ENCODE peak calls at places on chromosome 5, in six cellular contexts. A is pancreas, M is psoas muscle, I is left ventricle myocardium inferior, P is HepG2, W is fibroblast of lung. U is an unnamed sample. For H3K36me3, the result is how much of the 10 kb centered on the place peaks cover.

GRCh38 chr5:139774980-139775654 is 20.5 kb upstream of the PSD2 start:
- DNase-seq in W (peak), P (peak), I (peak), M (peak), A (peak), U (peak)

GRCh38 chr5:62354028-62354874 is 48.2 kb downstream of the KIF2A start:
- DNase-seq in M (no peak), A (no peak), P (peak), W (peak), I (no peak), U (no peak)

GRCh38 chr5:76081811-76082783 is 1.1 kb upstream of the SV2C start:
- DNase-seq in W (no peak), A (no peak), M (no peak), I (no peak), P (no peak), U (no peak)

GRCh38 chr5:97151370-97151769 is 9.0 kb upstream of the LIX1 start:
- DNase-seq in A (no peak), M (no peak), I (no peak), W (no peak), P (no peak), U (no peak)

GRCh38 chr5:96087939-96088338 is 126.3 kb upstream of the ELL2 start:
- DNase-seq in W (no peak), M (no peak), I (no peak), A (no peak), P (no peak), U (no peak)

GRCh38 chr5:52441768-52442167 is 345.9 kb upstream of the ITGA1 start:
- DNase-seq in W (no peak), M (no peak), P (no peak), I (no peak), A (no peak), U (no peak)

GRCh38 chr5:167898361-167899042 is 392.9 kb upstream of the WWC1 start:
- DNase-seq in M (no peak), P (no peak), I (no peak), A (no peak), W (no peak), U (no peak)

GRCh38 chr5:14178091-14178490 is 34.9 kb downstream of the TRIO start:
- DNase-seq in W (peak), M (no peak), P (no peak), A (no peak), I (no peak), U (no peak)

GRCh38 chr5:151267481-151268275 is 14.7 kb downstream of the GM2A start:
- DNase-seq in P (no peak), M (no peak), W (no peak), A (no peak), I (no peak), U (no peak)

GRCh38 chr5:87302061-87302460 is 34.4 kb downstream of the RASA1 start:
- DNase-seq in A (no peak), W (peak), I (no peak), P (no peak), M (no peak), U (no peak)

GRCh38 chr5:1320436-1321344 is 24.2 kb downstream of the CLPTM1L start:
- DNase-seq in W (no peak), P (no peak), M (no peak), I (no peak), A (no peak), U (no peak)

GRCh38 chr5:67015577-67016290 is 180.9 kb downstream of the CD180 start:
- DNase-seq in A (no peak), W (peak), P (no peak), I (no peak), M (no peak), U (no peak)

GRCh38 chr5:159759791-159760300 is 156.4 kb upstream of the ADRA1B start:
- DNase-seq in M (no peak), A (no peak), I (no peak), P (no peak), W (no peak), U (no peak)

GRCh38 chr5:73448451-73449136 is at the start of gene FOXD1:
- DNase-seq in P (peak), A (peak), M (peak), I (peak), W (peak), U (peak)

GRCh38 chr5:73446631-73447233 is 1.8 kb downstream of the FOXD1 start:
- DNase-seq in M (no peak), P (no peak), I (no peak), A (no peak), W (no peak), U (no peak)

GRCh38 chr5:73447234-73448071 is 1.1 kb downstream of the FOXD1 start:
- DNase-seq in A (peak), I (no peak), M (peak), W (peak), P (no peak), U (no peak)

GRCh38 chr5:73450041-73450598 is 1.5 kb upstream of the FOXD1 start:
- DNase-seq in A (no peak), M (no peak), I (no peak), W (no peak), P (no peak), U (no peak)

GRCh38 chr5:73448072-73448432 is 525 bp downstream of the FOXD1 start:
- DNase-seq in I (no peak), M (no peak), W (no peak), P (no peak), A (no peak), U (no peak)
- H3K4me3 ChIP-seq in I (peak), M (peak), W (peak), P (no peak), A (no peak), U (peak)

GRCh38 chr5:171390883-171391677 is 3.4 kb downstream of the NPM1 start:
- DNase-seq in I (no peak), M (no peak), W (no peak), P (no peak), A (no peak), U (no peak)
- H3K36me3 ChIP-seq in I (under half), M (under half), W (under half), P (half or more), A (under half), U (under half)

GRCh38 chr5:154850255-154851062 is at the start of gene FAXDC2:
- DNase-seq in A (peak), M (peak), W (peak), P (peak), I (peak), U (peak)

GRCh38 chr5:154844800-154845199 is 5.6 kb downstream of the FAXDC2 start:
- DNase-seq in P (peak), A (no peak), M (no peak), W (no peak), I (no peak), U (no peak)

GRCh38 chr5:154851351-154851750 is 948 bp upstream of the FAXDC2 start:
- DNase-seq in I (no peak), W (no peak), A (no peak), M (no peak), P (no peak), U (no peak)

GRCh38 chr5:154849261-154849660 is 1.1 kb downstream of the FAXDC2 start:
- DNase-seq in A (no peak), W (no peak), I (no peak), P (no peak), M (no peak), U (no peak)

DNA sequence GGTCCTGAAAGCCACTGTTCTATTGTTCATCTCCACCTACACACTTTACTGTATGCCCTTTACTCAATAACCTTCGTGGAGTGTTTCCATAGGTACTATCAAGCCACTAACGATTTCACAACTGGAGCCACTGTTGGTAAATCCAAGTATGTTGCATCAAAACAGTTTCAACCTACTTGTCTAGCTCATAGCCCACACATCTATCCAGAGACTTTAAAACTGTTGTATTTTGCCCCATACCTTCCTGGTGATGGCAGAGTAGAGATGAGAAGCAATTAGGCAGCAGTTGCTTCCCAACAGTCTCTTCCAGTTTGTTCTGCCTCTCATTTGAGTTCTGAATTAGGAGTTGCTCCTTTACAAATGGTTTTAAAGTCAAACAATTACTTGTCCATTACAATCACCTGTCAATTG is 607 bp downstream of the FAXDC2 start:
- DNase-seq in P (peak), I (no peak), M (no peak), A (no peak), W (peak), U (no peak)
- TF ChIP-seq CTCF in P (peak), I (no peak), M (no peak), A (no peak), W (peak), U (no peak)

GRCh38 chr5:57370376-57370775 is 112.2 kb downstream of the ACTBL2 start:
- DNase-seq in I (no peak), A (no peak), P (no peak), W (no peak), M (no peak), U (no peak)
- H3K4me3 ChIP-seq in I (no peak), A (no peak), P (no peak), W (no peak), M (no peak), U (no peak)

GRCh38 chr5:126484248-126484647 is 61.0 kb downstream of the GRAMD2B start:
- DNase-seq in I (no peak), W (no peak), M (no peak), P (no peak), A (no peak), U (no peak)
- H3K36me3 ChIP-seq in I (half or more), W (under half), M (under half), P (under half), A (under half), U (under half)

DNA sequence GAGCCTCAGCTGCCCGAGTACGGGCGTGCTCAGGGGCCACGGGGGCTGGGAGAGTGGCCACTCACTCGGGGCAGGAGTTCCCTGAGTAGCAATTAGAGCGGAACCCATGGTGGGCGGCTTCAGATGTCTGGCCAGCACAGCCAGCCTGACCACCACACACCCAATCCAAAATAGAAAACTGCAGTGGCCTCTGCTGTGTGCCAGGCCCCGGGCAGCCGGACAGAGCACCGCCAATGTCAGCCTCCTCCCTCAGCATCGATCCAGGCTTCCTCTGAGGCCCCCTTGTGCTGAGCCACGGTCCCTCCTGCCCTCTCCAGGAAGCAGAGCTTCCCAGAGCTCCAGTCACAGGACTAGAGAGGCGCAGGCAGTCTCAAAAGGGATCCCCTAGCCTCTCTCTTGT is 2.7 kb downstream of the ADAMTS2 start:
- DNase-seq in I (no peak), P (no peak), A (no peak), W (peak), M (no peak), U (no peak)
- TF ChIP-seq CTCF in I (no peak), P (peak), A (no peak), W (peak), M (no peak), U (peak)

DNA sequence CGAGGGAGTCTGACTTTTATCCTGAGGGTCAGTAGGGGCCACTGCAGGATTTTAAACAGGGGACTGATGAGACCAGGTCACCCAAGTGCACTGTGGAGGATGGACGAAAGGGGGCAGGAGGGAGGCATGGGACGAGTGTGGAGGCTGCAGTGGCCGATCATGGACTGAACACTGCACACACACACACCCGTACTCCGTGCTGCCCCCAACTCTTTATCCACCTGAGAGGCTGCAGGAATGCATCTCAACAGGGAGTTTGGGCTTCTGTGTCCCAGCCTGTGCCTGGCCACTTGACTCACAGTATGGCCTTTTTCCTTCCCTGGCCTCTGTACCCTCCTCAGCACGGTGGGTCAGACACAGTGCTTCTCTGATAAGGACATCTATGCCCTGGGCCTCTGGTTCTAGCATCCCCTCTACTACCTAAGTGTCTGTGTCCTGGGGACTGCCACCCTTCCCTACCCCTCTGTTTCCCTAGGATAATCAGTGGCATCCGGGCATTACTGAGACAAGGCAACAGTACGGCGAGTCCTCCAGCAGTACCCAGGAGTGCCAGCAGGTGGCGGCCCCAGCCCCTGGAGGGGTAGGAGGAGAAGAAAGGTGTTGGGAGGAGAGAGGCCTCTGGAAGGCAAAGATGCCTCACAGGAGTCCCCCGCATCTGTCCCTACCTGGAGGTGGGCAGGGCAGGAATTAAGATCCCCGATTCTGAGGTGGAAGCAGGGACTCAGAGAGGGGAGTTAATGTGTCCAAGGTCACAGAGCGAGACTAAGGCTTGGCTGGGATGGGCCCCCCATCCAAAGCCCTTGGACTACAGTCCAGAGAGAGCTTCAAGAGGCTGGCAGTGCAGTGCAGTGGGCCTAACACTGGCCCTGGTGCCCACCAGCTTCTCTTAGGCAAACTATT is 5.1 kb upstream of the CDX1 start:
- DNase-seq in W (peak), I (peak), P (peak), M (peak), A (peak), U (peak)
- H3K4me3 ChIP-seq in W (no peak), I (no peak), P (peak), M (no peak), A (no peak), U (no peak)

GRCh38 chr5:72233835-72234234 is 86.2 kb downstream of the MRPS27 start:
- DNase-seq in P (no peak), W (no peak), M (no peak), A (no peak), I (no peak), U (no peak)
- H3K36me3 ChIP-seq in P (under half), W (under half), M (under half), A (under half), I (under half), U (under half)

DNA sequence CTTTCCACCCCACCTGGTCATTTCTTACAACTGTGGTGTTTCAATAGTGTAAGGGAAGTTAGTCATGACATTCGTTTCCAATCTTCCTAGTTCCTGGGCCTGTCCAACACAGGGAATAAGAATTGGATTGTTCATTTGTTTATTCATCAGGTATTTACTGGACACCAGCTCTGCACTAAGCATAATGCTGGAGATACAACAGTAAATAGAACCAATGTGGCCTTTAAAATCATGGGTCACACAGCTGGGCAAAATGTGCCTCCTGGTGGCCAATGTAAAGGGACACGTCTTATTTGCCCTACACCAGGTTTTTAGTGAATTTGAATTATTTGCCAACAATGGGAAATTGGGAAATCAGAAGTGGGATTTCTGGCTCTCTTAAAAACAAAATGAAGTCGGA is 10.4 kb downstream of the ABLIM3 start:
- DNase-seq in W (no peak), I (no peak), P (no peak), M (no peak), A (no peak), U (no peak)
- TF ChIP-seq CTCF in W (peak), I (peak), P (peak), M (no peak), A (no peak), U (no peak)